ENCODE peak calls at places on chromosomes 12 and 14, in eight cellular contexts. D, G, J, Q, U, T, L and P are unnamed samples.

GRCh38 chr14:94612174-94612573 is at the start of gene SERPINA3:
- DNase-seq in D (no peak), G (no peak), J (no peak), Q (no peak), U (peak; percentile 50), T (peak; percentile 46), L (peak; percentile 25), P (no peak)

GRCh38 chr12:104050436-104050835 is 449 bp upstream of the GLT8D2 start:
- DNase-seq in D (no peak), G (no peak), J (peak; percentile 57), Q (no peak), U (peak; percentile 38), T (no peak), L (no peak), P (no peak)

GRCh38 chr12:14827043-14827442 is 13.1 kb upstream of the SMCO3 start:
- DNase-seq in D (no peak), G (no peak), J (peak; percentile 19), Q (no peak), U (no peak), T (no peak), L (no peak), P (no peak)

GRCh38 chr12:14129601-14130178 is 148.3 kb upstream of the GRIN2B start:
- DNase-seq in D (no peak), G (no peak), J (no peak), Q (no peak), U (no peak), T (no peak), L (peak; percentile 17), P (no peak)

GRCh38 chr14:94548131-94548998 is 12.9 kb upstream of the SERPINA4 start:
- DNase-seq in D (no peak), G (no peak), J (no peak), Q (no peak), U (no peak), T (no peak), L (no peak), P (no peak)

GRCh38 chr14:95502381-95502950 is 14.0 kb downstream of the SYNE3 start:
- DNase-seq in D (no peak), G (no peak), J (no peak), Q (no peak), U (no peak), T (no peak), L (no peak), P (no peak)

GRCh38 chr12:47990351-47991105 is 13.7 kb downstream of the COL2A1 start:
- DNase-seq in D (no peak), G (peak; percentile 57), J (no peak), Q (no peak), U (peak; percentile 22), T (peak; percentile 14), L (no peak), P (peak; percentile 72)

GRCh38 chr12:24062642-24063245 is 113.3 kb upstream of the SOX5 start:
- DNase-seq in D (no peak), G (no peak), J (no peak), Q (no peak), U (peak; percentile 55), T (peak; percentile 81), L (no peak), P (no peak)

GRCh38 chr12:120225852-120226640 is 25.1 kb upstream of the RPLP0 start:
- DNase-seq in D (peak; percentile 90), G (no peak), J (no peak), Q (no peak), U (peak; percentile 29), T (peak; percentile 44), L (no peak), P (no peak)

GRCh38 chr12:96213869-96214268 is 19.7 kb downstream of the ELK3 start:
- DNase-seq in D (no peak), G (no peak), J (no peak), Q (no peak), U (no peak), T (no peak), L (no peak), P (no peak)

GRCh38 chr14:78157855-78158436 is 12.2 kb upstream of the NRXN3 start:
- DNase-seq in D (no peak), G (peak; percentile 25), J (peak; percentile 71), Q (peak; percentile 84), U (peak; percentile 6), T (peak; percentile 9), L (no peak), P (no peak)

GRCh38 chr12:76152161-76152807 is 67.8 kb upstream of the NAP1L1 start:
- DNase-seq in D (no peak), G (no peak), J (no peak), Q (no peak), U (no peak), T (peak; percentile 13), L (peak; percentile 25), P (peak; percentile 26)

GRCh38 chr12:49889361-49890095 is 14.2 kb downstream of the FAIM2 start:
- DNase-seq in D (no peak), G (no peak), J (no peak), Q (no peak), U (no peak), T (no peak), L (no peak), P (no peak)

GRCh38 chr12:127355061-127355820 is 911.7 kb upstream of the TMEM132C start:
- DNase-seq in D (no peak), G (no peak), J (peak; percentile 60), Q (no peak), U (peak; percentile 56), T (peak; percentile 58), L (peak; percentile 20), P (no peak)

GRCh38 chr14:47300801-47301200 is 374.6 kb downstream of the MDGA2 start:
- DNase-seq in D (no peak), G (no peak), J (no peak), Q (no peak), U (no peak), T (no peak), L (no peak), P (no peak)

GRCh38 chr12:131896811-131897270 is 2.4 kb downstream of the ULK1 start:
- DNase-seq in D (no peak), G (no peak), J (no peak), Q (no peak), U (no peak), T (no peak), L (peak; percentile 88), P (peak; percentile 32)

GRCh38 chr14:88791629-88792571 is 853 bp downstream of the EML5 start:
- DNase-seq in D (peak; percentile 59), G (peak; percentile 45), J (peak; percentile 18), Q (peak; percentile 13), U (no peak), T (no peak), L (peak; percentile 13), P (no peak)

GRCh38 chr14:60643443-60644402 is 5.6 kb downstream of the SIX1 start:
- DNase-seq in D (no peak), G (no peak), J (peak; percentile 78), Q (peak; percentile 39), U (no peak), T (no peak), L (no peak), P (no peak)

GRCh38 chr12:59097876-59098275 is 177.6 kb upstream of the LRIG3 start:
- DNase-seq in D (no peak), G (no peak), J (no peak), Q (no peak), U (no peak), T (no peak), L (no peak), P (no peak)

GRCh38 chr12:118060301-118061010 is 523 bp downstream of the WSB2 start:
- DNase-seq in D (no peak), G (peak; percentile 50), J (peak; percentile 66), Q (peak; percentile 61), U (no peak), T (peak; percentile 24), L (no peak), P (peak; percentile 29)

GRCh38 chr12:45853550-45853949 is 124.0 kb downstream of the ARID2 start:
- DNase-seq in D (no peak), G (no peak), J (no peak), Q (no peak), U (no peak), T (no peak), L (no peak), P (no peak)

GRCh38 chr14:28308727-28309126 is 457.9 kb upstream of the FOXG1 start:
- DNase-seq in D (no peak), G (no peak), J (no peak), Q (no peak), U (peak; percentile 81), T (peak; percentile 94), L (no peak), P (no peak)

GRCh38 chr14:101719045-101719645 is 42.4 kb upstream of the PPP2R5C start:
- DNase-seq in D (no peak), G (no peak), J (no peak), Q (no peak), U (no peak), T (no peak), L (no peak), P (no peak)

GRCh38 chr14:74514471-74514932 is 20.9 kb downstream of the ISCA2 start:
- DNase-seq in D (peak; percentile 63), G (no peak), J (peak; percentile 80), Q (no peak), U (peak; percentile 68), T (peak; percentile 70), L (no peak), P (no peak)